ENCODE peak calls at places on chromosome 7, in five cellular contexts. D is heart left ventricle, X is tibial nerve, H is HepG2, J is sigmoid colon. G is an unnamed sample.
A peak's percentile ranks its signal among the peaks of the same experiment; 100 is the strongest.

GRCh38 chr7:157466473-157467261 is 129.9 kb downstream of the DNAJB6 start:
- DNase-seq in D (no peak), X (no peak), H (no peak), J (peak; percentile 42), G (no peak)

GRCh38 chr7:112112822-112113255 is 93.4 kb downstream of the DOCK4 start:
- DNase-seq in D (no peak), X (peak; percentile 61), H (no peak), J (no peak), G (no peak)

GRCh38 chr7:105178177-105178576 is 164.2 kb downstream of the KMT2E start:
- DNase-seq in D (no peak), X (no peak), H (no peak), J (no peak), G (no peak)

GRCh38 chr7:152574892-152575511 is 100.9 kb downstream of the XRCC2 start:
- DNase-seq in D (no peak), X (no peak), H (no peak), J (no peak), G (no peak)

GRCh38 chr7:150923191-150923590 is 54.9 kb downstream of the KCNH2 start:
- DNase-seq in D (no peak), X (no peak), H (no peak), J (no peak), G (no peak)

GRCh38 chr7:64099656-64100531 is 54.7 kb downstream of the ZNF727 start:
- DNase-seq in D (no peak), X (no peak), H (no peak), J (peak; percentile 56), G (no peak)

GRCh38 chr7:151660141-151660540 is 140.4 kb upstream of the RHEB start:
- DNase-seq in D (no peak), X (no peak), H (no peak), J (no peak), G (no peak)

GRCh38 chr7:93327006-93327633 is 95.0 kb downstream of the VPS50 start:
- DNase-seq in D (no peak), X (no peak), H (no peak), J (no peak), G (no peak)

GRCh38 chr7:158943234-158943633 is 86.9 kb downstream of the DYNC2I1 start:
- DNase-seq in D (no peak), X (no peak), H (no peak), J (no peak), G (no peak)

GRCh38 chr7:30923009-30923773 is 11.5 kb downstream of the AQP1 start:
- DNase-seq in D (peak; percentile 17), X (peak; percentile 3), H (no peak), J (peak; percentile 54), G (no peak)

GRCh38 chr7:82270909-82271308 is 172.7 kb downstream of the CACNA2D1 start:
- DNase-seq in D (no peak), X (no peak), H (no peak), J (no peak), G (no peak)

GRCh38 chr7:106317971-106318370 is 33.2 kb upstream of the NAMPT start:
- DNase-seq in D (no peak), X (no peak), H (no peak), J (no peak), G (no peak)

GRCh38 chr7:158819571-158820203 is 9.6 kb downstream of the ESYT2 start:
- DNase-seq in D (no peak), X (no peak), H (no peak), J (no peak), G (peak; percentile 85)

GRCh38 chr7:36633377-36633776 is 90.9 kb downstream of the AOAH start:
- DNase-seq in D (no peak), X (no peak), H (no peak), J (no peak), G (no peak)

GRCh38 chr7:95974108-95974507 is 201.8 kb downstream of the DYNC1I1 start:
- DNase-seq in D (no peak), X (no peak), H (no peak), J (no peak), G (no peak)

GRCh38 chr7:152436279-152437147 is 710 bp upstream of the KMT2C start:
- DNase-seq in D (peak; percentile 95), X (peak; percentile 93), H (peak; percentile 81), J (peak; percentile 98), G (peak; percentile 95)

GRCh38 chr7:39507866-39508551 is 58.2 kb upstream of the YAE1 start:
- DNase-seq in D (peak; percentile 27), X (no peak), H (no peak), J (no peak), G (no peak)

GRCh38 chr7:127021857-127022256 is 230.9 kb downstream of the GRM8 start:
- DNase-seq in D (no peak), X (no peak), H (no peak), J (no peak), G (no peak)

GRCh38 chr7:157320607-157320979 is 16.2 kb upstream of the DNAJB6 start:
- DNase-seq in D (no peak), X (no peak), H (no peak), J (no peak), G (no peak)

GRCh38 chr7:106369349-106369748 is 84.6 kb upstream of the NAMPT start:
- DNase-seq in D (no peak), X (no peak), H (no peak), J (no peak), G (no peak)

GRCh38 chr7:87059525-87060287 is at the start of gene ELAPOR2:
- DNase-seq in D (peak; percentile 81), X (peak; percentile 38), H (peak; percentile 32), J (peak; percentile 86), G (peak; percentile 78)

GRCh38 chr7:47576031-47576908 is 5.6 kb downstream of the TNS3 start:
- DNase-seq in D (peak; percentile 85), X (peak; percentile 81), H (peak; percentile 95), J (peak; percentile 93), G (no peak)

GRCh38 chr7:47636693-47637175 is 54.8 kb upstream of the TNS3 start:
- DNase-seq in D (no peak), X (no peak), H (no peak), J (no peak), G (no peak)

GRCh38 chr7:102451371-102452054 is 13.2 kb downstream of the ALKBH4 start:
- DNase-seq in D (no peak), X (no peak), H (peak; percentile 67), J (no peak), G (no peak)

GRCh38 chr7:82481499-82482097 is 38.0 kb upstream of the CACNA2D1 start:
- DNase-seq in D (no peak), X (no peak), H (peak; percentile 2), J (no peak), G (peak; percentile 1)

GRCh38 chr7:149239345-149240143 is at the start of gene ZNF212:
- DNase-seq in D (peak; percentile 94), X (peak; percentile 86), H (peak; percentile 86), J (peak; percentile 92), G (peak; percentile 93)
- TF ChIP-seq POLR2A in D (no peak), X (no peak), H (peak; percentile 71), J (no peak), G (peak; percentile 32)

DNA sequence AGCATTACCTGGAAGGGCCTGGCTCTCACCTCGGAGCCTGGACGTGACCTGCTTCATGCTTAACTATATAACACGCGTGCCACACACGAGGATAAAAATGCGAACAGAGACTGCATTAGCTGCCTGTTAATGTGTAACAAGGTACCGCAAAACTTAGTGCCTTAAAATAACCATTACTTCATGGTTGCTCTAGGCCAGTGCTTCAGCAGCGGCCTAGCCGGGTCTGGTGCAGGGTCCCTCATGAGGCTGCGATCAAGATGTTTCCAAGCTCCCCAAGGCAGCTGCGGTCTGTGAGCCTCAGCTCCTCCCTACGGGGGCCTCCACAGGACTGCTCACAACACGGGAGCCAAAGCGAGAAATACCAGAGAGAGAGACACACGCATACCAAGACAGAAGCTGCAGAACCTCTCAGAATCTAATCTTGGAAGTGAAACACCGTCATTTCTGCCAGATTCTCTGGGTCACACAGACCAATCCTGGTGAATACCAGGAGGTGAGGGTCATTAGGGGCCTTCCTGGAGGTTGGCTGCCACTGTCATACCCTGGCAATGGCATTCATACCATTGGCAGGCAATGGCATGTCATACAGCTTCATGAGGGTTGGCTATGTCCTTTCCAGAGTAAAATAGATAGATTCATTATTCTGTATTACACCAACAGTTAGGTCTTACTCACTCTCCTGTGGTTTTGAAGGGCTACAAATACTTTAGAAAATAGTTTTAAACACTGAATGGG is 94.5 kb downstream of the HIPK2 start:
- DNase-seq in D (no peak), X (no peak), H (no peak), J (no peak), G (no peak)
- TF ChIP-seq POLR2A in D (no peak), X (no peak), H (no peak), J (no peak), G (no peak)

GRCh38 chr7:101088858-101089529 is 3.7 kb downstream of the TRIM56 start:
- DNase-seq in D (no peak), X (no peak), H (no peak), J (no peak), G (no peak)

GRCh38 chr7:101081432-101081831 is 3.8 kb upstream of the TRIM56 start:
- DNase-seq in D (no peak), X (no peak), H (no peak), J (no peak), G (no peak)

GRCh38 chr7:101088069-101088425 is 2.8 kb downstream of the TRIM56 start:
- DNase-seq in D (no peak), X (no peak), H (no peak), J (no peak), G (no peak)

GRCh38 chr7:101087334-101088068 is 2.2 kb downstream of the TRIM56 start:
- DNase-seq in D (no peak), X (no peak), H (no peak), J (no peak), G (no peak)

GRCh38 chr7:101085000-101085948 is at the start of gene TRIM56:
- DNase-seq in D (peak; percentile 91), X (peak; percentile 69), H (peak; percentile 79), J (peak; percentile 94), G (peak; percentile 88)
- TF ChIP-seq POLR2A in D (no peak), X (no peak), H (peak; percentile 69), J (no peak), G (peak; percentile 62)

GRCh38 chr7:76396039-76396732 is 13.3 kb downstream of the SSC4D start:
- DNase-seq in D (no peak), X (no peak), H (no peak), J (no peak), G (peak; percentile 41)

GRCh38 chr7:76390092-76390491 is 19.4 kb downstream of the SSC4D start:
- DNase-seq in D (no peak), X (no peak), H (no peak), J (no peak), G (no peak)

GRCh38 chr7:76394962-76395361 is 14.5 kb downstream of the SSC4D start:
- DNase-seq in D (no peak), X (no peak), H (no peak), J (no peak), G (no peak)

GRCh38 chr7:76393116-76394031 is 16.1 kb downstream of the SSC4D start:
- DNase-seq in D (peak; percentile 97), X (peak; percentile 83), H (peak; percentile 89), J (peak; percentile 97), G (peak; percentile 94)

GRCh38 chr7:76392531-76393115 is 16.9 kb downstream of the SSC4D start:
- DNase-seq in D (no peak), X (no peak), H (no peak), J (no peak), G (no peak)
- TF ChIP-seq POLR2A in D (no peak), X (no peak), H (no peak), J (no peak), G (no peak)